ENCODE peak calls at places on chromosome 19, in six cellular contexts. L is stimulated activated naive CD8-positive, alpha-beta T cell treated with anti-CD3 and anti-CD28 coated beads, Interleukin-15, amount 100 ng/mL, for 72 hours; H is activated gamma-delta T cell; A is aorta; I is A549; W is mucosa of gallbladder. D is an unnamed sample.

GRCh38 chr19:1618157-1619093 is 13.2 kb upstream of the UQCR11 start:
- DNase-seq in L (peak), H (no peak), A (no peak), I (peak), W (no peak), D (peak)

GRCh38 chr19:47861630-47862029 is 2.6 kb downstream of the TPRX2 start:
- DNase-seq in L (no peak), H (no peak), A (no peak), I (no peak), W (no peak), D (no peak)

GRCh38 chr19:51020988-51021651 is 1.6 kb upstream of the KLK10 start:
- DNase-seq in L (no peak), H (no peak), A (peak), I (peak), W (peak), D (no peak)

GRCh38 chr19:36771275-36772231 is 1.1 kb downstream of the ZNF850 start:
- DNase-seq in L (peak), H (no peak), A (peak), I (peak), W (peak), D (peak)

GRCh38 chr19:6528544-6529121 is 2.2 kb upstream of the TNFSF9 start:
- DNase-seq in L (no peak), H (no peak), A (no peak), I (peak), W (no peak), D (no peak)

GRCh38 chr19:4911314-4911713 is 2.0 kb downstream of the UHRF1 start:
- DNase-seq in L (no peak), H (no peak), A (no peak), I (no peak), W (no peak), D (no peak)

GRCh38 chr19:11513946-11514345 is 8.3 kb upstream of the ZNF653 start:
- DNase-seq in L (no peak), H (no peak), A (no peak), I (no peak), W (no peak), D (no peak)

GRCh38 chr19:44912854-44913253 is 1.6 kb upstream of the APOC1 start:
- DNase-seq in L (no peak), H (no peak), A (no peak), I (no peak), W (peak), D (peak)

D was measured in SJCRH30.